ENCODE peak calls at places on chromosomes 7 and 10, in six cellular contexts. I is mucosa of descending colon, V is heart left ventricle, D is H1, S is upper lobe of right lung, F is K562. B is an unnamed sample. For H3K36me3, the result is how much of the 10 kb centered on the place peaks cover.

GRCh38 chr7:129266181-129266580 is 41.4 kb downstream of the AHCYL2 start:
- DNase-seq in I (peak), V (no peak), D (no peak), S (no peak), F (no peak), B (no peak)

GRCh38 chr7:105648561-105649401 is 67.5 kb upstream of the EFCAB10 start:
- DNase-seq in I (peak), V (no peak), D (no peak), S (peak), F (peak), B (no peak)

GRCh38 chr10:12324530-12324929 is 24.8 kb upstream of the CAMK1D start:
- DNase-seq in I (no peak), V (no peak), D (no peak), S (no peak), F (no peak), B (no peak)

GRCh38 chr10:104297697-104298660 is 29.0 kb downstream of the GSTO2 start:
- DNase-seq in I (no peak), V (no peak), D (peak), S (no peak), F (peak), B (no peak)

GRCh38 chr7:44103941-44104879 is at the start of gene AEBP1:
- DNase-seq in I (no peak), V (peak), D (peak), S (peak), F (peak), B (peak)

GRCh38 chr10:3472705-3473078 is 300.1 kb upstream of the PITRM1 start:
- DNase-seq in I (no peak), V (no peak), D (no peak), S (no peak), F (no peak), B (no peak)

GRCh38 chr7:44163591-44163990 is 22.5 kb upstream of the MYL7 start:
- DNase-seq in I (no peak), V (no peak), D (no peak), S (no peak), F (no peak), B (no peak)

GRCh38 chr10:128097783-128098182 is 28.4 kb downstream of the MKI67 start:
- DNase-seq in I (no peak), V (no peak), D (no peak), S (no peak), F (no peak), B (no peak)

GRCh38 chr7:127733976-127734375 is 82.0 kb downstream of the SND1 start:
- DNase-seq in I (no peak), V (no peak), D (no peak), S (no peak), F (no peak), B (no peak)

GRCh38 chr10:76403876-76404275 is 972.5 kb downstream of the LRMDA start:
- DNase-seq in I (no peak), V (no peak), D (no peak), S (no peak), F (no peak), B (no peak)

GRCh38 chr10:96337106-96337505 is 21.7 kb downstream of the OPALIN start:
- DNase-seq in I (no peak), V (no peak), D (peak), S (no peak), F (peak), B (no peak)

GRCh38 chr7:37027557-37028341 is 303.5 kb upstream of the AOAH start:
- DNase-seq in I (no peak), V (no peak), D (no peak), S (no peak), F (no peak), B (no peak)

GRCh38 chr10:5499493-5499800 is at the start of gene CALML5:
- DNase-seq in I (no peak), V (no peak), D (no peak), S (no peak), F (no peak), B (no peak)

GRCh38 chr10:97336942-97337719 is 2.6 kb upstream of the FRAT2 start:
- DNase-seq in I (peak), V (no peak), D (peak), S (no peak), F (no peak), B (no peak)

GRCh38 chr10:59465089-59465488 is 102.7 kb upstream of the FAM13C start:
- DNase-seq in I (peak), V (no peak), D (no peak), S (no peak), F (no peak), B (peak)

GRCh38 chr10:30812018-30812851 is 182.7 kb upstream of the LYZL2 start:
- DNase-seq in I (peak), V (peak), D (no peak), S (no peak), F (no peak), B (peak)

GRCh38 chr10:112956631-112957350 is 6.7 kb downstream of the TCF7L2 start:
- DNase-seq in I (peak), V (no peak), D (no peak), S (no peak), F (no peak), B (no peak)

GRCh38 chr7:29976265-29976664 is 13.3 kb downstream of the SCRN1 start:
- DNase-seq in I (no peak), V (no peak), D (no peak), S (no peak), F (no peak), B (no peak)

GRCh38 chr7:137395425-137395824 is 51.9 kb upstream of the PTN start:
- DNase-seq in I (no peak), V (no peak), D (no peak), S (no peak), F (no peak), B (peak)

GRCh38 chr7:44059219-44060090 is 5.9 kb downstream of the PGAM2 start:
- DNase-seq in I (no peak), V (no peak), D (no peak), S (peak), F (no peak), B (peak)

GRCh38 chr10:114073787-114074186 is 30.1 kb downstream of the ADRB1 start:
- DNase-seq in I (peak), V (no peak), D (no peak), S (no peak), F (no peak), B (no peak)

GRCh38 chr7:151095123-151095797 is 9.0 kb downstream of the AGAP3 start:
- DNase-seq in I (no peak), V (no peak), D (no peak), S (no peak), F (no peak), B (no peak)

GRCh38 chr10:121527690-121528089 is 70.6 kb downstream of the FGFR2 start:
- DNase-seq in I (no peak), V (no peak), D (no peak), S (no peak), F (no peak), B (no peak)

GRCh38 chr10:69139961-69140360 is 16.0 kb downstream of the VPS26A start:
- DNase-seq in I (no peak), V (no peak), D (no peak), S (no peak), F (no peak), B (no peak)

GRCh38 chr10:69783515-69783914 is 18.2 kb upstream of the COL13A1 start:
- DNase-seq in I (no peak), V (no peak), D (no peak), S (no peak), F (no peak), B (no peak)

GRCh38 chr10:62084434-62084833 is 182.9 kb downstream of the ARID5B start:
- DNase-seq in I (no peak), V (no peak), D (no peak), S (no peak), F (no peak), B (no peak)

GRCh38 chr7:134480730-134481129 is 21.8 kb upstream of the AKR1B1 start:
- DNase-seq in I (no peak), V (no peak), D (no peak), S (no peak), F (no peak), B (no peak)

GRCh38 chr10:113499066-113499465 is 53.8 kb upstream of the HABP2 start:
- DNase-seq in I (no peak), V (no peak), D (no peak), S (no peak), F (no peak), B (no peak)

GRCh38 chr10:71442000-71442399 is 45.3 kb downstream of the CDH23 start:
- DNase-seq in I (no peak), V (no peak), D (no peak), S (no peak), F (no peak), B (no peak)

GRCh38 chr10:102297132-102297531 is 51.8 kb downstream of the GBF1 start:
- DNase-seq in I (no peak), V (no peak), D (no peak), S (no peak), F (no peak), B (no peak)

GRCh38 chr7:43204081-43204480 is 91.6 kb downstream of the HECW1 start:
- DNase-seq in I (no peak), V (no peak), D (no peak), S (no peak), F (no peak), B (no peak)

GRCh38 chr7:18614841-18615240 is 119.3 kb downstream of the HDAC9 start:
- DNase-seq in I (no peak), V (no peak), D (no peak), S (no peak), F (no peak), B (no peak)
- H3K36me3 ChIP-seq in I (under half), V (under half), D (under half), S (under half), F (under half), B (under half)

GRCh38 chr10:79125092-79125491 is 56.3 kb downstream of the ZMIZ1 start:
- DNase-seq in I (no peak), V (no peak), D (no peak), S (no peak), F (no peak), B (no peak)

GRCh38 chr10:79126351-79126750 is 57.6 kb downstream of the ZMIZ1 start:
- DNase-seq in I (no peak), V (no peak), D (no peak), S (no peak), F (no peak), B (no peak)

GRCh38 chr10:79123547-79123963 is 54.8 kb downstream of the ZMIZ1 start:
- DNase-seq in I (no peak), V (no peak), D (no peak), S (no peak), F (no peak), B (no peak)

GRCh38 chr10:79127151-79127961 is 58.6 kb downstream of the ZMIZ1 start:
- DNase-seq in I (peak), V (no peak), D (no peak), S (peak), F (peak), B (peak)

GRCh38 chr10:79124066-79124465 is 55.3 kb downstream of the ZMIZ1 start:
- DNase-seq in I (no peak), V (no peak), D (no peak), S (no peak), F (no peak), B (no peak)
- H3K36me3 ChIP-seq in I (under half), V (half or more), D (under half), S (half or more), F (under half), B (under half)

DNA sequence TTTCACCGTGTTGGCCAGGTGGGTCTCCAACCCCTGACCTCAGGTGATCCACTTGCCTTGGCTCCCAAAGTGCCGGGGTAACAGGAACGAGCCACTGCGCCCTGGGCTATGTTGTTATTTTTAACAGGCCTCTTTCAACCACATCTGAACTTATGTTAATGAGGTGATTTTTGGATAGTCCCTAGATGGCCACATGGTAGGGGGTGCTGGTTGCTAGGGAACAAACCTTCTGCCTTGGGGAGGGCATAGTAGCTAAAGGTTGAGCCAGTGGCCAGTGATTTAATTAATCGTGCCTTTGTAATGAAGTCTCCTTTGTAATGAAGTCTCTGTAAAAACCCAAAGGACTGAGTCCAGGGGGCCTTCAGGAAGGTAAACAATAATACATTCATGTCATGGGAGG is 9.1 kb downstream of the COMTD1 start:
- DNase-seq in I (no peak), V (no peak), D (no peak), S (no peak), F (no peak), B (no peak)
- H3K36me3 ChIP-seq in I (under half), V (half or more), D (under half), S (half or more), F (half or more), B (under half)

DNA sequence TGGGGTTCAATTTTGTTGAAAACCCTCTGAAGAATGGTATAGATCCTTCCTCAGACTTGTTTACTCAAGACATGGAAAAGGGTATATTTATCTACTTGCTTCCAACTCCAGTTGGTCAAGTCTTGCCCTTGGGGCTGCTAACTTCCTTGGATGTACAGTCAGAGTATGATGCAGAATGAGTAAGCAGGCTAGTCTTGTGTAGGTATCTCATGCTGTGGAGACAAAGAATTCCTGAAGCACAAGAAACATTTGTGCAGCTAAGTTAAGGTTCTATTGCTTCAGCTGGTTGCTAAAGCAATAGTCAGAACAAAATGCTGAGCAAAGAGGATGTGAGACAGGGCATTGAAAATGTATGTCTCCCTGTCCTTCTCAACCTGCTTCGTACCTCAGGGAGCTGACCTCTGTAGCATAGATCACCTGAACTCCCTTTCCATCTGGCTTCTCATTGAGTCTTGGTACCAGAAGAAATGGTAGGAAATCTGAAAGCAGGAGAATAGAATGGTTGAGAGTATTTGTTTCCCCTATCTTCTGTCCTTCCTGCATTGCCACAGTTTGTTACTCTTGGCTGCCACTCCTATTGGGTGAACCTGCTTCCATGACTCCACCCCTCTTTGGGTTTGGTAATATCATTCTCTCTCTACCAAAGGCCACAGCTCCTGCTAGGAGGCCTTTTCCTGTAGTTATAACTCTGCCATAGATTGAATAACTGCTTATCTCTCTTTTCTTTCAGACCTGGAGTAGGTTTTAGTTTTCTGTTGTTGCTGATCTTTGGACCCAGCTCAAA is 346.0 kb downstream of the PHF14 start:
- DNase-seq in I (no peak), V (no peak), D (no peak), S (no peak), F (no peak), B (no peak)
- H3K36me3 ChIP-seq in I (under half), V (under half), D (under half), S (under half), F (under half), B (under half)

GRCh38 chr7:109950256-109950655 is 1140.7 kb upstream of the LRRN3 start:
- DNase-seq in I (no peak), V (no peak), D (no peak), S (no peak), F (no peak), B (no peak)
- H3K36me3 ChIP-seq in I (under half), V (under half), D (under half), S (under half), F (under half), B (under half)

GRCh38 chr7:92100523-92100922 is 33.8 kb downstream of the CYP51A1 start:
- DNase-seq in I (no peak), V (no peak), D (no peak), S (no peak), F (no peak), B (no peak)
- H3K36me3 ChIP-seq in I (under half), V (half or more), D (under half), S (half or more), F (half or more), B (half or more)

GRCh38 chr7:4797858-4798705 is 22.7 kb downstream of the AP5Z1 start:
- DNase-seq in I (peak), V (peak), D (peak), S (no peak), F (peak), B (peak)

GRCh38 chr7:4796453-4796852 is 21.0 kb downstream of the AP5Z1 start:
- DNase-seq in I (no peak), V (no peak), D (no peak), S (no peak), F (no peak), B (no peak)

GRCh38 chr7:4792537-4793126 is 17.2 kb downstream of the AP5Z1 start:
- DNase-seq in I (peak), V (no peak), D (peak), S (no peak), F (no peak), B (no peak)

GRCh38 chr7:4791738-4792536 is 16.5 kb downstream of the AP5Z1 start:
- DNase-seq in I (peak), V (peak), D (peak), S (peak), F (peak), B (peak)

GRCh38 chr7:4794591-4795350 is 19.3 kb downstream of the AP5Z1 start:
- DNase-seq in I (no peak), V (no peak), D (no peak), S (no peak), F (no peak), B (no peak)
- H3K36me3 ChIP-seq in I (under half), V (under half), D (under half), S (under half), F (under half), B (under half)

DNA sequence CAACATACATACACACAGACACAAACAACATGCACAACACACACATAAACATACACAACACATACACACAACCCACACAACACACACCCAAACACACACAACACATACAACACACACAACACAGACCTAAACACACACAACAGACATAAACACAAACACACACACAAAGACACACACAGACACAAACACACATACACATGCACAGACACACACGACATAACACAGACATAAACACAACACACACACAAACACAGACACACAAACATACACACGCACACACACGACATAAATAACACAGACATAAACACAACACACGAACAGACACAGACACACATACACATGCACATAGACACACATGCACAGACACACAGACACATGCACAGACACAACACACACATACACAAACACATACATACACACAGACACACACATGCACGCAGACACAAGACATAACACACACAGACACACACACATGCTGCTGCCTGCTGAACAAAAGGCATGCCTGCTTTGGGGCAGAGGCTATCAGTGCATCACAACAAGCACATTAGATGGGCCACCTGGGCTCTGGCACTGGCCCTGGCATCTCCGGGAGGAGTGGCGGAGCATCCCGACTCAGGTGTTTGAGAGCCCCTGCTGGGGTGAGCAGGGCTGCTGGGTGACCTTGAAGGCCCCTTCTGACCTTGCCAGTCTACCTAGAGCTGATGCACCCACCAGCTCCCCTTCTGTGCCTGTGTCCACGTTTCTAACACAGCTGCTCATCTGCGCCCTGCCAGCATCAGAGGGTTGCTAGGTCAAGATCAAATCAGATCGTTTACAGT is 5.3 kb downstream of the LRCH4 start:
- DNase-seq in I (no peak), V (no peak), D (no peak), S (peak), F (no peak), B (no peak)
- H3K36me3 ChIP-seq in I (under half), V (half or more), D (under half), S (half or more), F (half or more), B (half or more)

GRCh38 chr7:130895006-130895750 is 161.2 kb upstream of the KLF14 start:
- DNase-seq in I (no peak), V (no peak), D (no peak), S (no peak), F (no peak), B (no peak)
- H3K36me3 ChIP-seq in I (under half), V (half or more), D (under half), S (half or more), F (under half), B (under half)

DNA sequence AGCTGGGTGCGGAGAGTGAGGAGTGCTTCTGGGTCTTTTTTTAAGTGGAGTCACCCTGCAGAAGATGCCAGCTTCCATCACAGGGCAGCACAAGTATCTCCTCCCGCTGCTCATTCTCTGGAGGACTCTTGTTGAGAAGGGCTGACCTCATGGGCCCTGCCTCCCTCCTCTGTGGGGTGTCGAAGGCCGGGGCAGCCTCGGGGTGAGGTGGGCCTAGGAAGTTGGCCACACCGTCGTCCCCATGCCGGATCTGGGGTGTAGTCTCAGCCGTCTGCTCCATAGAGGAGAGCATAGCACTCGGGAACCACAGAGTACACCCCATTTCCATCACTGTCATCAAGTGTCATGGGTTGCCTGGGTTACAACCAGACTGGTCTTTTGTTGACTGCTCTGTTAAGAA is 85.0 kb downstream of the TRRAP start:
- DNase-seq in I (no peak), V (no peak), D (no peak), S (no peak), F (no peak), B (no peak)
- H3K36me3 ChIP-seq in I (under half), V (half or more), D (half or more), S (half or more), F (half or more), B (half or more)